ENCODE peak calls at places on chromosomes 7 and 10, in nine cellular contexts. One of them, this sample, is unnamed.

GRCh38 chr7:28002638-28003037 is 178.0 kb downstream of the JAZF1 start:
- DNase-seq in NCI-H187: no peak
- DNase-seq in T-cell: no peak
- DNase-seq in sigmoid colon: no peak
- DNase-seq in activated CD4-positive, alpha-beta T cell treated with anti-CD3 and anti-CD28 coated beads, Interleukin-2, amount 50 U/mL, for 48 hours: no peak
- DNase-seq in EL: peak; percentile 15
- DNase-seq in HT-29: peak; percentile 11
- DNase-seq in activated naive CD4-positive, alpha-beta T cell: no peak
- DNase-seq in activated CD8-positive, alpha-beta memory T cell treated with anti-CD3 and anti-CD28 coated beads for 24 hours: no peak
- DNase-seq in this sample: no peak

GRCh38 chr7:28695300-28696261 is 262.5 kb downstream of the TRIL start:
- DNase-seq in EL: no peak
- DNase-seq in activated naive CD4-positive, alpha-beta T cell: no peak
- DNase-seq in activated CD8-positive, alpha-beta memory T cell treated with anti-CD3 and anti-CD28 coated beads for 24 hours: no peak
- DNase-seq in sigmoid colon: no peak
- DNase-seq in activated CD4-positive, alpha-beta T cell treated with anti-CD3 and anti-CD28 coated beads, Interleukin-2, amount 50 U/mL, for 48 hours: no peak
- DNase-seq in T-cell: no peak
- DNase-seq in NCI-H187: no peak
- DNase-seq in HT-29: no peak
- DNase-seq in this sample: no peak

GRCh38 chr10:6721480-6721879 is 141.4 kb upstream of the PRKCQ start:
- DNase-seq in activated CD4-positive, alpha-beta T cell treated with anti-CD3 and anti-CD28 coated beads, Interleukin-2, amount 50 U/mL, for 48 hours: no peak
- DNase-seq in activated CD8-positive, alpha-beta memory T cell treated with anti-CD3 and anti-CD28 coated beads for 24 hours: no peak
- DNase-seq in HT-29: no peak
- DNase-seq in activated naive CD4-positive, alpha-beta T cell: no peak
- DNase-seq in sigmoid colon: peak; percentile 85
- DNase-seq in T-cell: no peak
- DNase-seq in EL: peak; percentile 98
- DNase-seq in NCI-H187: no peak
- DNase-seq in this sample: no peak

GRCh38 chr10:78925800-78926319 is 142.9 kb upstream of the ZMIZ1 start:
- DNase-seq in T-cell: no peak
- DNase-seq in activated naive CD4-positive, alpha-beta T cell: no peak
- DNase-seq in HT-29: peak; percentile 45
- DNase-seq in activated CD8-positive, alpha-beta memory T cell treated with anti-CD3 and anti-CD28 coated beads for 24 hours: no peak
- DNase-seq in sigmoid colon: no peak
- DNase-seq in EL: peak; percentile 87
- DNase-seq in NCI-H187: no peak
- DNase-seq in activated CD4-positive, alpha-beta T cell treated with anti-CD3 and anti-CD28 coated beads, Interleukin-2, amount 50 U/mL, for 48 hours: no peak
- DNase-seq in this sample: no peak

GRCh38 chr10:69801094-69801433 is 642 bp upstream of the COL13A1 start:
- DNase-seq in activated CD8-positive, alpha-beta memory T cell treated with anti-CD3 and anti-CD28 coated beads for 24 hours: peak; percentile 69
- DNase-seq in NCI-H187: no peak
- DNase-seq in HT-29: peak; percentile 64
- DNase-seq in T-cell: peak; percentile 30
- DNase-seq in sigmoid colon: peak; percentile 72
- DNase-seq in activated CD4-positive, alpha-beta T cell treated with anti-CD3 and anti-CD28 coated beads, Interleukin-2, amount 50 U/mL, for 48 hours: peak; percentile 43
- DNase-seq in activated naive CD4-positive, alpha-beta T cell: no peak
- DNase-seq in EL: peak; percentile 75
- DNase-seq in this sample: no peak

GRCh38 chr7:767941-768729 is 41.1 kb upstream of the PRKAR1B start:
- DNase-seq in EL: no peak
- DNase-seq in T-cell: no peak
- DNase-seq in NCI-H187: peak; percentile 81
- DNase-seq in HT-29: no peak
- DNase-seq in activated CD4-positive, alpha-beta T cell treated with anti-CD3 and anti-CD28 coated beads, Interleukin-2, amount 50 U/mL, for 48 hours: no peak
- DNase-seq in sigmoid colon: no peak
- DNase-seq in activated CD8-positive, alpha-beta memory T cell treated with anti-CD3 and anti-CD28 coated beads for 24 hours: no peak
- DNase-seq in activated naive CD4-positive, alpha-beta T cell: no peak
- DNase-seq in this sample: no peak

GRCh38 chr10:49568235-49568634 is 29.3 kb upstream of the ERCC6 start:
- DNase-seq in activated naive CD4-positive, alpha-beta T cell: no peak
- DNase-seq in activated CD8-positive, alpha-beta memory T cell treated with anti-CD3 and anti-CD28 coated beads for 24 hours: no peak
- DNase-seq in activated CD4-positive, alpha-beta T cell treated with anti-CD3 and anti-CD28 coated beads, Interleukin-2, amount 50 U/mL, for 48 hours: no peak
- DNase-seq in EL: peak; percentile 88
- DNase-seq in sigmoid colon: no peak
- DNase-seq in T-cell: no peak
- DNase-seq in NCI-H187: no peak
- DNase-seq in HT-29: no peak
- DNase-seq in this sample: no peak

GRCh38 chr7:141071260-141071854 is 2.5 kb upstream of the TMEM178B start:
- DNase-seq in HT-29: peak; percentile 10
- DNase-seq in EL: peak; percentile 62
- DNase-seq in NCI-H187: peak; percentile 86
- DNase-seq in activated CD4-positive, alpha-beta T cell treated with anti-CD3 and anti-CD28 coated beads, Interleukin-2, amount 50 U/mL, for 48 hours: peak; percentile 61
- DNase-seq in sigmoid colon: peak; percentile 72
- DNase-seq in activated CD8-positive, alpha-beta memory T cell treated with anti-CD3 and anti-CD28 coated beads for 24 hours: peak; percentile 63
- DNase-seq in activated naive CD4-positive, alpha-beta T cell: no peak
- DNase-seq in T-cell: no peak
- DNase-seq in this sample: no peak

GRCh38 chr10:119761106-119761505 is 35.3 kb downstream of the INPP5F start:
- DNase-seq in sigmoid colon: no peak
- DNase-seq in T-cell: no peak
- DNase-seq in activated naive CD4-positive, alpha-beta T cell: no peak
- DNase-seq in HT-29: peak; percentile 18
- DNase-seq in activated CD8-positive, alpha-beta memory T cell treated with anti-CD3 and anti-CD28 coated beads for 24 hours: no peak
- DNase-seq in NCI-H187: no peak
- DNase-seq in EL: peak; percentile 85
- DNase-seq in activated CD4-positive, alpha-beta T cell treated with anti-CD3 and anti-CD28 coated beads, Interleukin-2, amount 50 U/mL, for 48 hours: no peak
- DNase-seq in this sample: no peak

GRCh38 chr10:2985729-2986232 is 81.6 kb upstream of the PFKP start:
- DNase-seq in activated CD8-positive, alpha-beta memory T cell treated with anti-CD3 and anti-CD28 coated beads for 24 hours: no peak
- DNase-seq in activated naive CD4-positive, alpha-beta T cell: no peak
- DNase-seq in EL: peak; percentile 56
- DNase-seq in HT-29: peak; percentile 95
- DNase-seq in sigmoid colon: no peak
- DNase-seq in T-cell: no peak
- DNase-seq in activated CD4-positive, alpha-beta T cell treated with anti-CD3 and anti-CD28 coated beads, Interleukin-2, amount 50 U/mL, for 48 hours: no peak
- DNase-seq in NCI-H187: no peak
- DNase-seq in this sample: no peak

GRCh38 chr10:88386204-88386877 is 196.8 kb downstream of the RNLS start:
- DNase-seq in activated CD8-positive, alpha-beta memory T cell treated with anti-CD3 and anti-CD28 coated beads for 24 hours: no peak
- DNase-seq in activated naive CD4-positive, alpha-beta T cell: no peak
- DNase-seq in EL: peak; percentile 48
- DNase-seq in T-cell: no peak
- DNase-seq in NCI-H187: no peak
- DNase-seq in activated CD4-positive, alpha-beta T cell treated with anti-CD3 and anti-CD28 coated beads, Interleukin-2, amount 50 U/mL, for 48 hours: no peak
- DNase-seq in HT-29: peak; percentile 82
- DNase-seq in sigmoid colon: no peak
- DNase-seq in this sample: no peak

GRCh38 chr7:1947586-1948217 is 277.6 kb downstream of the ELFN1 start:
- DNase-seq in sigmoid colon: peak; percentile 57
- DNase-seq in HT-29: no peak
- DNase-seq in NCI-H187: no peak
- DNase-seq in activated naive CD4-positive, alpha-beta T cell: no peak
- DNase-seq in EL: no peak
- DNase-seq in activated CD4-positive, alpha-beta T cell treated with anti-CD3 and anti-CD28 coated beads, Interleukin-2, amount 50 U/mL, for 48 hours: no peak
- DNase-seq in T-cell: no peak
- DNase-seq in activated CD8-positive, alpha-beta memory T cell treated with anti-CD3 and anti-CD28 coated beads for 24 hours: no peak
- DNase-seq in this sample: no peak

GRCh38 chr7:128919241-128919640 is 8.7 kb upstream of the KCP start:
- DNase-seq in activated CD4-positive, alpha-beta T cell treated with anti-CD3 and anti-CD28 coated beads, Interleukin-2, amount 50 U/mL, for 48 hours: no peak
- DNase-seq in sigmoid colon: peak; percentile 42
- DNase-seq in T-cell: no peak
- DNase-seq in EL: no peak
- DNase-seq in NCI-H187: no peak
- DNase-seq in HT-29: no peak
- DNase-seq in activated naive CD4-positive, alpha-beta T cell: no peak
- DNase-seq in activated CD8-positive, alpha-beta memory T cell treated with anti-CD3 and anti-CD28 coated beads for 24 hours: no peak
- DNase-seq in this sample: no peak

GRCh38 chr7:106773228-106773627 is 91.9 kb upstream of the PIK3CG start:
- DNase-seq in EL: peak; percentile 17
- DNase-seq in sigmoid colon: no peak
- DNase-seq in activated CD4-positive, alpha-beta T cell treated with anti-CD3 and anti-CD28 coated beads, Interleukin-2, amount 50 U/mL, for 48 hours: no peak
- DNase-seq in T-cell: no peak
- DNase-seq in NCI-H187: no peak
- DNase-seq in activated CD8-positive, alpha-beta memory T cell treated with anti-CD3 and anti-CD28 coated beads for 24 hours: no peak
- DNase-seq in HT-29: peak; percentile 54
- DNase-seq in activated naive CD4-positive, alpha-beta T cell: no peak
- DNase-seq in this sample: no peak

GRCh38 chr7:27162548-27162848 is 2.8 kb downstream of the HOXA9 start:
- DNase-seq in activated CD8-positive, alpha-beta memory T cell treated with anti-CD3 and anti-CD28 coated beads for 24 hours: no peak
- DNase-seq in EL: no peak
- DNase-seq in HT-29: no peak
- DNase-seq in activated naive CD4-positive, alpha-beta T cell: no peak
- DNase-seq in activated CD4-positive, alpha-beta T cell treated with anti-CD3 and anti-CD28 coated beads, Interleukin-2, amount 50 U/mL, for 48 hours: no peak
- DNase-seq in sigmoid colon: no peak
- DNase-seq in NCI-H187: no peak
- DNase-seq in T-cell: no peak
- DNase-seq in this sample: no peak

GRCh38 chr10:101301111-101301731 is 52.7 kb upstream of the BTRC start:
- DNase-seq in EL: peak; percentile 53
- DNase-seq in T-cell: no peak
- DNase-seq in HT-29: peak; percentile 67
- DNase-seq in activated CD8-positive, alpha-beta memory T cell treated with anti-CD3 and anti-CD28 coated beads for 24 hours: no peak
- DNase-seq in activated CD4-positive, alpha-beta T cell treated with anti-CD3 and anti-CD28 coated beads, Interleukin-2, amount 50 U/mL, for 48 hours: peak; percentile 49
- DNase-seq in activated naive CD4-positive, alpha-beta T cell: no peak
- DNase-seq in sigmoid colon: no peak
- DNase-seq in NCI-H187: no peak
- DNase-seq in this sample: no peak

GRCh38 chr7:94056796-94057207 is 52.6 kb upstream of the BET1 start:
- DNase-seq in EL: peak; percentile 84
- DNase-seq in NCI-H187: no peak
- DNase-seq in sigmoid colon: no peak
- DNase-seq in activated naive CD4-positive, alpha-beta T cell: no peak
- DNase-seq in activated CD8-positive, alpha-beta memory T cell treated with anti-CD3 and anti-CD28 coated beads for 24 hours: no peak
- DNase-seq in HT-29: no peak
- DNase-seq in activated CD4-positive, alpha-beta T cell treated with anti-CD3 and anti-CD28 coated beads, Interleukin-2, amount 50 U/mL, for 48 hours: no peak
- DNase-seq in T-cell: no peak
- DNase-seq in this sample: no peak

GRCh38 chr7:55055479-55055878 is 36.7 kb downstream of the EGFR start:
- DNase-seq in T-cell: no peak
- DNase-seq in activated naive CD4-positive, alpha-beta T cell: no peak
- DNase-seq in activated CD8-positive, alpha-beta memory T cell treated with anti-CD3 and anti-CD28 coated beads for 24 hours: no peak
- DNase-seq in NCI-H187: no peak
- DNase-seq in activated CD4-positive, alpha-beta T cell treated with anti-CD3 and anti-CD28 coated beads, Interleukin-2, amount 50 U/mL, for 48 hours: no peak
- DNase-seq in HT-29: no peak
- DNase-seq in sigmoid colon: no peak
- DNase-seq in EL: peak; percentile 81
- DNase-seq in this sample: no peak

GRCh38 chr7:139758388-139758787 is 19.4 kb downstream of the HIPK2 start:
- DNase-seq in T-cell: no peak
- DNase-seq in NCI-H187: peak; percentile 26
- DNase-seq in sigmoid colon: no peak
- DNase-seq in activated CD8-positive, alpha-beta memory T cell treated with anti-CD3 and anti-CD28 coated beads for 24 hours: no peak
- DNase-seq in HT-29: peak; percentile 22
- DNase-seq in EL: no peak
- DNase-seq in activated naive CD4-positive, alpha-beta T cell: no peak
- DNase-seq in activated CD4-positive, alpha-beta T cell treated with anti-CD3 and anti-CD28 coated beads, Interleukin-2, amount 50 U/mL, for 48 hours: no peak
- DNase-seq in this sample: no peak

GRCh38 chr7:19834566-19834965 is 61.1 kb upstream of the TMEM196 start:
- DNase-seq in sigmoid colon: no peak
- DNase-seq in EL: peak; percentile 9
- DNase-seq in NCI-H187: no peak
- DNase-seq in activated CD4-positive, alpha-beta T cell treated with anti-CD3 and anti-CD28 coated beads, Interleukin-2, amount 50 U/mL, for 48 hours: no peak
- DNase-seq in HT-29: no peak
- DNase-seq in activated naive CD4-positive, alpha-beta T cell: no peak
- DNase-seq in T-cell: no peak
- DNase-seq in activated CD8-positive, alpha-beta memory T cell treated with anti-CD3 and anti-CD28 coated beads for 24 hours: no peak
- DNase-seq in this sample: no peak

GRCh38 chr10:71067098-71067760 is 145.1 kb upstream of the UNC5B start:
- DNase-seq in sigmoid colon: no peak
- DNase-seq in NCI-H187: no peak
- DNase-seq in T-cell: no peak
- DNase-seq in activated naive CD4-positive, alpha-beta T cell: no peak
- DNase-seq in activated CD4-positive, alpha-beta T cell treated with anti-CD3 and anti-CD28 coated beads, Interleukin-2, amount 50 U/mL, for 48 hours: no peak
- DNase-seq in HT-29: no peak
- DNase-seq in EL: no peak
- DNase-seq in activated CD8-positive, alpha-beta memory T cell treated with anti-CD3 and anti-CD28 coated beads for 24 hours: no peak
- DNase-seq in this sample: no peak

GRCh38 chr7:116211913-116212596 is 1.7 kb downstream of the TES start:
- DNase-seq in T-cell: no peak
- DNase-seq in sigmoid colon: no peak
- DNase-seq in activated naive CD4-positive, alpha-beta T cell: no peak
- DNase-seq in activated CD4-positive, alpha-beta T cell treated with anti-CD3 and anti-CD28 coated beads, Interleukin-2, amount 50 U/mL, for 48 hours: no peak
- DNase-seq in activated CD8-positive, alpha-beta memory T cell treated with anti-CD3 and anti-CD28 coated beads for 24 hours: no peak
- DNase-seq in EL: no peak
- DNase-seq in HT-29: peak; percentile 52
- DNase-seq in NCI-H187: no peak
- DNase-seq in this sample: no peak